ENCODE peak calls at places on chromosomes 3 and 15, in nine cellular contexts. J, M, P, S, R, T, C, Q and L are unnamed samples.

GRCh38 chr3:53056442-53056841 is 10.6 kb upstream of the SFMBT1 start:
- DNase-seq in J (no peak), M (no peak), P (no peak), S (no peak), R (no peak), T (peak; percentile 24), C (no peak), Q (no peak), L (peak; percentile 69)

GRCh38 chr3:126340081-126340511 is 17.1 kb downstream of the KLF15 start:
- DNase-seq in J (peak; percentile 27), M (no peak), P (peak; percentile 25), S (no peak), R (no peak), T (no peak), C (no peak), Q (no peak), L (peak; percentile 29)

GRCh38 chr15:98689431-98689861 is 41.1 kb downstream of the IGF1R start:
- DNase-seq in J (no peak), M (no peak), P (no peak), S (peak; percentile 43), R (peak; percentile 57), T (peak; percentile 54), C (no peak), Q (no peak), L (no peak)

GRCh38 chr3:5791558-5791957 is 604.1 kb downstream of the EDEM1 start:
- DNase-seq in J (no peak), M (no peak), P (no peak), S (peak; percentile 60), R (no peak), T (no peak), C (no peak), Q (no peak), L (no peak)

GRCh38 chr15:22873204-22873701 is 34.8 kb downstream of the NIPA2 start:
- DNase-seq in J (peak; percentile 48), M (peak; percentile 63), P (no peak), S (peak; percentile 94), R (peak; percentile 26), T (peak; percentile 92), C (no peak), Q (no peak), L (peak; percentile 76)

GRCh38 chr3:104907507-104907906 is 459.2 kb upstream of the ALCAM start:
- DNase-seq in J (no peak), M (no peak), P (no peak), S (peak; percentile 78), R (peak; percentile 80), T (peak; percentile 90), C (no peak), Q (no peak), L (no peak)

GRCh38 chr15:25438601-25439455 is at the start of gene UBE3A:
- DNase-seq in J (peak; percentile 97), M (peak; percentile 90), P (peak; percentile 92), S (peak; percentile 79), R (peak; percentile 98), T (peak; percentile 91), C (peak; percentile 94), Q (peak; percentile 88), L (peak; percentile 95)

GRCh38 chr3:60856299-60857046 is 394.8 kb downstream of the FHIT start:
- DNase-seq in J (no peak), M (no peak), P (no peak), S (no peak), R (no peak), T (no peak), C (no peak), Q (no peak), L (no peak)

GRCh38 chr3:152389316-152389934 is 120.7 kb downstream of the MBNL1 start:
- DNase-seq in J (no peak), M (no peak), P (no peak), S (no peak), R (no peak), T (no peak), C (no peak), Q (no peak), L (no peak)

GRCh38 chr3:152388631-152389030 is 119.9 kb downstream of the MBNL1 start:
- DNase-seq in J (no peak), M (no peak), P (no peak), S (no peak), R (no peak), T (no peak), C (no peak), Q (no peak), L (no peak)

GRCh38 chr3:152392474-152392873 is 123.7 kb downstream of the MBNL1 start:
- DNase-seq in J (no peak), M (no peak), P (no peak), S (no peak), R (no peak), T (no peak), C (no peak), Q (no peak), L (no peak)

GRCh38 chr3:152391671-152392070 is 122.9 kb downstream of the MBNL1 start:
- DNase-seq in J (no peak), M (no peak), P (no peak), S (no peak), R (no peak), T (no peak), C (no peak), Q (no peak), L (no peak)

DNA sequence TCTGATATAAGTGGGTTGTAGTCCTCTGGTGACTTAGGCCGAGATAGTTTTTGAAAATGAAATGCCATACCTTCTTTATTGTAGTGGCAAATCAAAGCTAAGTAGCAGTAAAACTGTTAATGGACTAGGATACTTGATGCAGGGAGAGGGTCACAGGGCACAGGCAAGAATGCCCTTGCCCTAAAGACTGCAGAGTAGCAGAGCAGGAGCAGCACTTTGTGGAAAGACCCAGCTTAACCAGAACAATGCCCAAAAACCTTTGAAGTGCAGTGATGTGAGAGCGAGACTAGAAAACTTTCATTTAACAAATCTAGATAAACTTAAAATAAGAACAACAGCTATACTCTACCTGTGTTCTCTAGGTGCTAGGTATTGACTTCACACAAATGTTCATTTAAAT is 121.9 kb downstream of the MBNL1 start:
- DNase-seq in J (no peak), M (no peak), P (no peak), S (no peak), R (no peak), T (no peak), C (no peak), Q (no peak), L (no peak)
- H3K4me1 ChIP-seq in J (peaks cover 12% of the 10 kb centered on the region), M (peaks cover 2% of the 10 kb centered on the region), P (peaks cover 99% of the 10 kb centered on the region), S (peaks cover 3% of the 10 kb centered on the region), R (peaks cover 40% of the 10 kb centered on the region), T (peaks cover 9% of the 10 kb centered on the region), C (peaks cover 4% of the 10 kb centered on the region), Q (peaks cover 25% of the 10 kb centered on the region), L (no peaks in the 10 kb centered on the region)

GRCh38 chr15:67146214-67146613 is 80.8 kb downstream of the SMAD3 start:
- DNase-seq in J (no peak), M (no peak), P (peak; percentile 58), S (peak; percentile 91), R (no peak), T (peak; percentile 93), C (no peak), Q (peak; percentile 49), L (no peak)

GRCh38 chr15:67143646-67144045 is 78.2 kb downstream of the SMAD3 start:
- DNase-seq in J (no peak), M (no peak), P (no peak), S (no peak), R (no peak), T (no peak), C (no peak), Q (no peak), L (peak; percentile 26)

GRCh38 chr15:67144609-67145306 is 79.4 kb downstream of the SMAD3 start:
- DNase-seq in J (no peak), M (peak; percentile 67), P (no peak), S (peak; percentile 99), R (no peak), T (peak; percentile 96), C (no peak), Q (no peak), L (no peak)

GRCh38 chr15:67145710-67146109 is 80.3 kb downstream of the SMAD3 start:
- DNase-seq in J (no peak), M (no peak), P (no peak), S (no peak), R (no peak), T (no peak), C (no peak), Q (no peak), L (no peak)

DNA sequence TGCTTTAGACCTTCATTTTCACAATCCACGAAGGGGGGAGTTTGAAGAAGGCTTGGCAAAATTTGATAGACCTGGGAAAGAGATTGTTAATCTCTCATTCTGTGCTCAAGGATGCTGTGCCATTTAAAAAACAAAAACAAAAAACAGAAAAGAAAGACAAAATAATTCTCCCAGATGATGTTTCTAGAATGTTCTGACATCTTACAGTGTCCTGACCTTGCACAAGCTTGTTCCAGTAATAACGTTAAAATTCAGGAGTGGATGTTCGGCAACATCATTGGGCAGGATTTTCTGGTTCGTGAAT is 79.9 kb downstream of the SMAD3 start:
- DNase-seq in J (no peak), M (no peak), P (no peak), S (no peak), R (no peak), T (no peak), C (no peak), Q (no peak), L (no peak)
- H3K4me1 ChIP-seq in J (peaks cover 34% of the 10 kb centered on the region), M (peaks cover 34% of the 10 kb centered on the region), P (peaks cover 100% of the 10 kb centered on the region), S (peaks cover 90% of the 10 kb centered on the region), R (peaks cover 89% of the 10 kb centered on the region), T (peaks cover 71% of the 10 kb centered on the region), C (peaks cover 60% of the 10 kb centered on the region), Q (peaks cover 62% of the 10 kb centered on the region), L (peaks cover 41% of the 10 kb centered on the region)

DNA sequence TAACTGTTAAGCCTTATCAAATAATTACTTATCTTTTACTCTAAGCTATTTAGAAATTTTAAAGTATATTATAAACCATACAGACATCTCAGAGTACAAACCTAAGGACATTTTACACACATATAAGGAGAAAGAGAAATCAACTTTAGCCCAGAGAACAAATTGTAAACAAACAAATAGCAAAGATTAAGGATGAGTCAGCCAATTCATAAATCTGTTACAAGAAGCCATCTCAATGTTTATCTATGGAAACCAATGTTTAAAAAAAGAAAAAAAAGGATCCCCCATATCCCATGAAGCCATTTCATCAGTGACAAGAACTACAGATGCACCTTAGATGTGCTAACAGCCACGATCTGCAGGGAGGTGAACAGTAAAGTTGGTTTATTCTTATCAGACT is 437.1 kb downstream of the SHQ1 start:
- DNase-seq in J (no peak), M (no peak), P (no peak), S (no peak), R (peak; percentile 18), T (peak; percentile 22), C (no peak), Q (no peak), L (no peak)
- H3K4me1 ChIP-seq in J (peaks cover 3% of the 10 kb centered on the region), M (peaks cover 13% of the 10 kb centered on the region), P (peaks cover 70% of the 10 kb centered on the region), S (no peaks in the 10 kb centered on the region), R (peaks cover 41% of the 10 kb centered on the region), T (peaks cover 9% of the 10 kb centered on the region), C (no peaks in the 10 kb centered on the region), Q (peaks cover 10% of the 10 kb centered on the region), L (peaks cover 19% of the 10 kb centered on the region)

DNA sequence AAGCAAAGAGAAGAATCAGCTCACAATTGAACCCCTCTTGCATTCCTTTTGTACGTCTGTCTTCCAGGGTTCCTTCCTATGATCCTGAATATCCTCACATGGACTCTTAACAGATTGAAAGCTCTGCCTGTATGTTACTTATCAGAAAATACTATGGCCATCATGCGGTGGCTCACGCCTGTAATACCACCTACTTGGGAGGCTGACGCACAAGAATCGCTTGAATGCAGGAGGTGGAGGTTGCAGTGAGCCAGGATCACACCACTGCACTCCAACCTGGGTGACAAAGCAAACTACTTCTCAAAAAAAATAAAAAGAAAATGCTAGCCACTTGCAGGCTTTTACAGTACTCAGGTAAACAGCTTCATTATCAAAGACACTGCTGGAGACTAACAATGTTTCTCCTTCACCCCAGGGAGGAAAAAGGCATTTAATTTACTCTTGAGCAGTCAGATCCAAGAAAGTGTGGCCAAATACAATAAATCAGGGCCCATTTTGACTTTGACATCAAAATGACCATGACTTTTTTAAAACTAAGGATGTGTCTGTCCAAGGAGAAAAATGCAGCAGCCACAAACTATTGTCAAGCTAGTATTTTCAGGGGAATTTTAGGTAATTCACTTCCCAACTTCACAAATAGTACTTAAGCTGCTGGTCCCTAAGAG is 27.3 kb downstream of the NPTN start:
- DNase-seq in J (no peak), M (no peak), P (no peak), S (no peak), R (no peak), T (no peak), C (no peak), Q (no peak), L (peak; percentile 67)
- H3K4me1 ChIP-seq in J (peaks cover 30% of the 10 kb centered on the region), M (peaks cover 13% of the 10 kb centered on the region), P (peaks cover 99% of the 10 kb centered on the region), S (peaks cover 28% of the 10 kb centered on the region), R (peaks cover 50% of the 10 kb centered on the region), T (peaks cover 23% of the 10 kb centered on the region), C (peaks cover 13% of the 10 kb centered on the region), Q (peaks cover 27% of the 10 kb centered on the region), L (peaks cover 12% of the 10 kb centered on the region)